ENCODE peak calls at places on chromosomes 11 and 22, in eight cellular contexts. O, M, Q, C, J, B, G and E are unnamed samples.

GRCh38 chr22:47062126-47062525 is 299.7 kb downstream of the TBC1D22A start:
- DNase-seq in O (no peak), M (no peak), Q (no peak), C (no peak), J (no peak), B (no peak), G (peak), E (no peak)

GRCh38 chr11:2798951-2799761 is 86.4 kb downstream of the CDKN1C start:
- DNase-seq in O (no peak), M (peak), Q (no peak), C (no peak), J (no peak), B (no peak), G (peak), E (no peak)

GRCh38 chr11:59097113-59097708 is 9.8 kb upstream of the FAM111B start:
- DNase-seq in O (peak), M (no peak), Q (peak), C (peak), J (no peak), B (no peak), G (peak), E (no peak)

GRCh38 chr11:110156503-110156902 is 63.3 kb downstream of the ZC3H12C start:
- DNase-seq in O (no peak), M (no peak), Q (no peak), C (no peak), J (no peak), B (no peak), G (no peak), E (no peak)

GRCh38 chr22:35866646-35867045 is 149.0 kb downstream of the APOL5 start:
- DNase-seq in O (peak), M (peak), Q (no peak), C (no peak), J (no peak), B (no peak), G (no peak), E (no peak)

GRCh38 chr11:15907806-15908205 is 448.5 kb downstream of the SOX6 start:
- DNase-seq in O (no peak), M (no peak), Q (no peak), C (no peak), J (no peak), B (no peak), G (no peak), E (no peak)

GRCh38 chr11:131760191-131760951 is 390.0 kb downstream of the NTM start:
- DNase-seq in O (peak), M (no peak), Q (peak), C (no peak), J (no peak), B (no peak), G (no peak), E (no peak)

GRCh38 chr22:37088108-37088605 is 21.4 kb downstream of the TMPRSS6 start:
- DNase-seq in O (no peak), M (no peak), Q (no peak), C (no peak), J (no peak), B (no peak), G (no peak), E (no peak)

GRCh38 chr11:113690619-113691569 is 15.2 kb downstream of the TMPRSS5 start:
- DNase-seq in O (peak), M (no peak), Q (peak), C (no peak), J (no peak), B (peak), G (peak), E (peak)

GRCh38 chr11:80083561-80083960 is 642.7 kb upstream of the TENM4 start:
- DNase-seq in O (no peak), M (no peak), Q (no peak), C (peak), J (no peak), B (no peak), G (no peak), E (no peak)

GRCh38 chr11:63822438-63822837 is 9.2 kb downstream of the SPINDOC start:
- DNase-seq in O (no peak), M (no peak), Q (no peak), C (no peak), J (no peak), B (no peak), G (no peak), E (no peak)

GRCh38 chr11:64225608-64226506 is at the start of the genes NUDT22 and TRPT1:
- DNase-seq in O (peak), M (peak), Q (peak), C (peak), J (no peak), B (peak), G (peak), E (peak)

GRCh38 chr11:66882540-66882939 is 25.7 kb downstream of the LRFN4 start:
- DNase-seq in O (no peak), M (no peak), Q (no peak), C (no peak), J (no peak), B (no peak), G (no peak), E (no peak)

DNA sequence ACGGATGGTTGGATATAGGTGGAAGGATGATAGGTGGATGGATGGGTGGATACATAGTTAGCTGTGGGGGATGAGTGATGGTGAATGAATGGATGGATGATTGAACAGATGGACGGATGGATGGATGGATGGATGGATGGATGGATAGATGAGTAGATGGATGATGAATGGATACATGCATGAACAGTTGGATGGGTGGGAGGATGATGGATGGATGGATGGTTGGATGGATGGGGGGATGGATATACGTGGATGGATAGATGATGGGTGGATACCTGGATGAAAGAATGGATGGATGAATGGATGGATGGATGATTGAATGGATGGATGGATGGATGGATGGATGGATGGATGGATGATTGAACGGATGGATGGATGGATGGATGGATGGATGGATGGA is 68.4 kb upstream of the PRR5 start:
- DNase-seq in O (no peak), M (no peak), Q (no peak), C (no peak), J (no peak), B (no peak), G (no peak), E (no peak)
- TF ChIP-seq CTCF in O (no peak), M (no peak), Q (no peak), C (no peak), J (no peak), B (no peak), G (no peak), E (no peak)

DNA sequence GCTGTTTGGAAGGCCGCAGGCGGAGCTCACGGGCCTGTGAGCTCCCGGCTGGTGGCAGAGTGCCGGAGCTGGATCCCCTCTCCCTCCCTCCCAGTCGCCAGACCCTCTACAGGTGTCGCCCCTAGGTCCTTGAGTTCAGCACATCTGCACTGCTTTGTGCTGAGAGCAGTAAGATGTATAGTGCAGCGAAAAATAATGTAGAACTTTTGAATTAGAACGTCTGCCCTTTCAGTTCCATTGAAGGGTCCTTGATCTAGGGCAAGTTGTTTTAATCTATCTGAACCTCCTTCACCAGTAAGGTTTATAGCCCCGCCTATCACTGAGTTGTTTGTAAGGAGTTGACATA is 389 bp downstream of the ANKRD49 start:
- DNase-seq in O (peak), M (no peak), Q (no peak), C (no peak), J (no peak), B (no peak), G (no peak), E (no peak)
- TF ChIP-seq CTCF in O (no peak), M (no peak), Q (no peak), C (no peak), J (no peak), B (no peak), G (no peak), E (no peak)

GRCh38 chr22:43288807-43289417 is 54.3 kb downstream of the SCUBE1 start:
- DNase-seq in O (no peak), M (no peak), Q (no peak), C (no peak), J (no peak), B (no peak), G (no peak), E (no peak)

GRCh38 chr22:43291381-43291780 is 51.8 kb downstream of the SCUBE1 start:
- DNase-seq in O (no peak), M (no peak), Q (no peak), C (no peak), J (no peak), B (no peak), G (no peak), E (no peak)

GRCh38 chr22:43288378-43288777 is 54.8 kb downstream of the SCUBE1 start:
- DNase-seq in O (no peak), M (no peak), Q (no peak), C (no peak), J (no peak), B (no peak), G (no peak), E (no peak)

GRCh38 chr22:43289551-43289963 is 53.6 kb downstream of the SCUBE1 start:
- DNase-seq in O (no peak), M (peak), Q (no peak), C (no peak), J (no peak), B (no peak), G (no peak), E (no peak)

DNA sequence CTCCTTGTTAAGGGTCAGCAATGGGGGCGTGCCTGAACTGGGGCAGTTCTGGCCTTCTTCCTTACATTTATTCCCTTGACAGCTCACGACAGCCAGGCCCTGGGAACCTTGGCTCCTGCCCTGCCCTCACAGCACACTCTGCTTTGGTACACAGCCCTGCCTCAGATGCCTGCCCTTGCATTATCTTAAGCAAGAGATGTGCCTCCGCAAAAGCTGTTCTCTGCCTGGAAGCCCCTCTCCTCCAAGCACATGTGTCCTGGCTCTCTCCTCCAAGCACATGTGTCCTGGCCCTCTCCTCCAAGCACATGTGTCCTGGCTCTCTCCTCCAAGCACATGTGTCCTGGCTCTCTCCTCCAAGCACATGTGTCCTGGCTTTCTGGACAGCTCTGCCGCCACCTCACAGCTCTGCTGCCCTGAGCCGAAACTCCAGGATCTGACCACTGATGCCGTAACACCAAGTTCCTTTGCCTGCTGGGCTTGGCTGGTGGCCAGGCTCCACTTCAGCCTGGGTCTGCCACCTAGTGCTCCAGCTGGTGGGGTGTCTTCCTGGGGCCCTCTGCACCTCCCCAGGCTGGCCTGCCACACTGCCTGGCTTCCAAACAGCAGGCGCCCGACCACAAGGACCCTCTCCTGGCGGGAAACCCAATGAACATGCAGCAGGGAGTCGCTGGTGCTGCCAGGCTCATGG is 53.1 kb downstream of the SCUBE1 start:
- DNase-seq in O (peak), M (peak), Q (peak), C (no peak), J (no peak), B (no peak), G (peak), E (no peak)
- TF ChIP-seq CTCF in O (no peak), M (no peak), Q (no peak), C (peak), J (no peak), B (no peak), G (no peak), E (no peak)

DNA sequence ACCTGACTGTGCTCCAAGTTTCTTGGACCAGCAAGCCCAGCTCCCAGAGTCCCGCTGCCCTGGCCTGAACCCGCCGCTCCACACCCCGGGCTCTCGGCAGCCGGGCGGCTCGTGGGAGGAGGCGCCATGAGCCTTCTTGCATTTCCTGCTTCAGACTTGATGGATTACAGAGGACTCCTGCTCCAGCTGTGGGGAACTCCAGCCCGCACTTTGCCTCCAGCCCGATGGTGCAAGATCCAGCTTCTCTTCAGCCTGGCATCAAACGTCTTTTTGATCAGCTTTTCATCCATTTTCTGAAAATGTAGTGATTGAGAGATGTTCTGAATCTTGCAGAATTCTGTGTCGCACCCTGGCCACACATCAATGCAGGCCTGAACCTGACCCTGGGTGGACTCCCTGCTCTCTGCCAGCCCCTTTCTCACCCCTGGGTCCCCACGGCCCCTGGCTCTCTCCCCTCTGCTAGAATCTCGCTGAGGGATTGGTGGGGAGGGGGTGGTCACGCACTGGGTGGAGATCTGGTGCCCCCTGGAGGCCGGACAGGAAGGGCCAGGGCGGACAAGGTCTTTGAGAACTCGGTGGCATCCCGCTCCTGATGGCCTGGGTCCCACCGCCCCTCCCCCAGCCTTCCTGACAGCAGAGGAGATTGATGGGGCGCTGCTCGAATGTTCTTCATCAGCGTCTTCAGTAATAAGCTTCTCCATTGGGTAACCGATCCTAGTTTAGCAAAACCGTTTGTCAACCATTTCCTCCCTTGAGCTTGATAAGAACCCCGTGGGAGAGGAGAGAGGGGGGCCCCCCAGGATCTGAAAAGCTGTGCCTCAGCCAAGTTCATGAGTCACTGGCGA is 12.1 kb upstream of the NFAM1 start:
- DNase-seq in O (peak), M (peak), Q (peak), C (peak), J (peak), B (peak), G (peak), E (peak)
- TF ChIP-seq CTCF in O (peak), M (peak), Q (peak), C (peak), J (peak), B (peak), G (peak), E (peak)

GRCh38 chr11:77039491-77040400 is 5.5 kb downstream of the B3GNT6 start:
- DNase-seq in O (peak), M (no peak), Q (peak), C (peak), J (no peak), B (peak), G (peak), E (peak)
- TF ChIP-seq CTCF in O (peak), M (no peak), Q (peak), C (peak), J (peak), B (peak), G (peak), E (peak)

DNA sequence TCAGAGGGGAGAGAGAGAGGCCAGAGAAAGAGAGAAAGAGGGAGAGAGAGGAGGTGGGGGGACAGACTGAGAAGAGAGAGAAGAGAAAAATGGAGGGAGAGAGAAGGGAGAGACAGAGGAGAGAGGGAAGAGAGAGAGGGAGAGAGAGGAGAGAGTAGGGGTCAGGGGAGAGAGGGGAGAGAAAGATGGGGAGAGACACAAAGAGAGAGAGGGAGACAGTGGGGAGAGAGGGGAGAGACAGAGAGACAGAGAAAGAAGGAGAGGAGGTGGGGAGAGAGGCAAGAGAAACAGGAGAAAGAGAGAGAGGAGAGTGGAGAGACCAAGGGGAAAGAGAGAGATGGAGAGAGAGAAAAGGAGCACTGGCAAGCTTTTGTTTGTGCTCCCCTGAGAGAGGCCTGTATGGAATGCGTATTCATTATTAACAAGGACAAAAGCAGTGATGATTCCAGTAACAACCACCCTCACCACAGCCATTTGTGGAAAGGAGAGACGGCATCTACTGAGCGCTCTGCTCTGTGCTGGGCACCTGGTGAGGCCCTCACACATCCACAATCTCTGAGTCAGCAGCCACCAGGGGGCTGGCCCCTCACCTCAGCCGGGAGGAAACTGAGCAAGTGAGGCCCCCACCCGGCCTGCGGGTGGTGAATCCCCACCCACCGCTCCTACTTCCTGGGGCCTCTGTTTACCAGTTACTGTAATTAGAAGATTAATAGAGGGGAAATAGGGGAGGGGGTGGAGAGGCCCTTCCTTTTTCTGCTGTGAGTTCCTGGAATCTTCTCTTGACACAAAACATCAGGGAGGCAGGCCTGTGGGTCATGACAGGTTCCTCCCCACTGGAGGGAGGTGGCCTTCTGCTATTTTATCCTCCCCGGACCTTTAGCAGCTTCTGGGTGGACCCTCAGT is 14.7 kb upstream of the MIAT start:
- DNase-seq in O (no peak), M (no peak), Q (peak), C (no peak), J (no peak), B (peak), G (peak), E (peak)
- TF ChIP-seq CTCF in O (no peak), M (no peak), Q (no peak), C (peak), J (no peak), B (peak), G (no peak), E (no peak)

GRCh38 chr11:128628343-128628673 is 41.0 kb upstream of the ETS1 start:
- DNase-seq in O (no peak), M (no peak), Q (no peak), C (no peak), J (no peak), B (peak), G (no peak), E (no peak)

GRCh38 chr11:128629516-128630106 is 42.3 kb upstream of the ETS1 start:
- DNase-seq in O (no peak), M (no peak), Q (no peak), C (no peak), J (no peak), B (no peak), G (no peak), E (no peak)

GRCh38 chr11:128626913-128627665 is 39.7 kb upstream of the ETS1 start:
- DNase-seq in O (no peak), M (no peak), Q (no peak), C (no peak), J (no peak), B (no peak), G (no peak), E (no peak)

GRCh38 chr11:128628686-128629085 is 41.3 kb upstream of the ETS1 start:
- DNase-seq in O (no peak), M (no peak), Q (no peak), C (no peak), J (no peak), B (peak), G (peak), E (no peak)

GRCh38 chr11:128627666-128628342 is 40.4 kb upstream of the ETS1 start:
- DNase-seq in O (no peak), M (no peak), Q (no peak), C (no peak), J (no peak), B (peak), G (no peak), E (peak)
- TF ChIP-seq CTCF in O (peak), M (no peak), Q (peak), C (no peak), J (no peak), B (no peak), G (no peak), E (no peak)

GRCh38 chr22:17171016-17171312 is 11.9 kb upstream of the HDHD5 start:
- DNase-seq in O (no peak), M (no peak), Q (no peak), C (no peak), J (no peak), B (no peak), G (no peak), E (no peak)
- TF ChIP-seq CTCF in O (peak), M (no peak), Q (peak), C (no peak), J (peak), B (peak), G (no peak), E (no peak)

GRCh38 chr11:72924568-72925190 is 110.5 kb downstream of the ATG16L2 start:
- DNase-seq in O (peak), M (no peak), Q (peak), C (no peak), J (no peak), B (peak), G (no peak), E (no peak)
- TF ChIP-seq CTCF in O (peak), M (peak), Q (peak), C (peak), J (peak), B (peak), G (peak), E (no peak)

DNA sequence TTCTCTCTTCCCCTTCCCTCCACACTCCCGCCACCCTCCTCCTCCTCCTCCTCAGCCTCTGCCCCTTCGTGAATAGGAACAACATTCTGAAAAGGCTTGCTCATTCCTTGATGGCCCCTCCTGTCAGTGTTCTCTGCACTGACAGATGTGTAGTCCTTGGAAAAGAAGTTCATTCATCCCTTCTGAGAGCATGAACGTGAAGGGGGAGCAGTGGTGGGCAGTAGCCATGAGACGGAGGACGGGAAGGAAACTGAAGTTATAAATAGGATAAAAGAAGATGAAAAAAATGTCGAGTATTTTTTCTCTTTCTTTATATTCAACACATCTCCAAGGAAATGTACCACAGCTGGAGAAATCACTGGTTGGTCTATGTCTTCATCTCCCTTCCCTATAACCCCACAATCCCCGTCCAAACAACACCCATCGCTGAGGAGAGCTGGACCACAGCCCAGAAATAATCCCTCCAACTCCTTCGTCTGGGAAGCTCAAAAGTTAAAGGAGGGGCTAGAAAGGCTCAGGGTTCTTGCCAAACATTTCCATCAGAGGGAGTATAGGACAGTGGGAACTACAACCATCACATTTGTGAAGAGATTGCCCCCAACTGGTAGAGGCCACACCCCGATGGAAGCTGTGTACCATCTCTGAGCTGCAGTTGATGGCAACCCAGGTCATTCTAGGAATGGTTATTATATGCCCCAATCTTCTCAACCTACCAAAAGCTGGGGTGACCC is 33.5 kb downstream of the ETS1 start:
- DNase-seq in O (peak), M (no peak), Q (peak), C (no peak), J (no peak), B (no peak), G (no peak), E (no peak)
- TF ChIP-seq CTCF in O (peak), M (no peak), Q (peak), C (peak), J (peak), B (peak), G (no peak), E (peak)